ENCODE peak calls at places on chromosome 20, in nine cellular contexts. U is fibroblast of the aortic adventitia, F is HCT116, M is AG04450, H is cardiac fibroblast, E is RWPE2, I is mucosa of descending colon, B is foreskin fibroblast, G is endothelial cell of umbilical vein. P is an unnamed sample.

GRCh38 chr20:42373049-42373448 is 754.9 kb upstream of the CHD6 start:
- DNase-seq in U (no peak), F (no peak), M (no peak), H (no peak), E (no peak), I (no peak), B (no peak), G (no peak), P (no peak)

GRCh38 chr20:41245086-41245707 is 72.3 kb downstream of the ZHX3 start:
- DNase-seq in U (peak), F (no peak), M (no peak), H (peak), E (no peak), I (no peak), B (no peak), G (peak), P (peak)

GRCh38 chr20:53993310-53993709 is 77.1 kb downstream of the BCAS1 start:
- DNase-seq in U (no peak), F (no peak), M (no peak), H (no peak), E (no peak), I (no peak), B (no peak), G (no peak), P (no peak)

GRCh38 chr20:32400476-32400875 is 42.3 kb downstream of the ASXL1 start:
- DNase-seq in U (no peak), F (no peak), M (no peak), H (no peak), E (no peak), I (no peak), B (no peak), G (no peak), P (no peak)

GRCh38 chr20:21534453-21534852 is 20.6 kb upstream of the NKX2-2 start:
- DNase-seq in U (no peak), F (no peak), M (no peak), H (no peak), E (no peak), I (no peak), B (no peak), G (no peak), P (no peak)

GRCh38 chr20:51562334-51563140 is 20.0 kb upstream of the NFATC2 start:
- DNase-seq in U (peak), F (peak), M (peak), H (peak), E (no peak), I (peak), B (peak), G (peak), P (peak)

GRCh38 chr20:42063176-42063575 is 445.0 kb upstream of the CHD6 start:
- DNase-seq in U (no peak), F (no peak), M (no peak), H (no peak), E (no peak), I (no peak), B (no peak), G (no peak), P (no peak)

GRCh38 chr20:44516491-44516890 is 5.4 kb downstream of the SERINC3 start:
- DNase-seq in U (peak), F (no peak), M (no peak), H (no peak), E (no peak), I (no peak), B (no peak), G (no peak), P (no peak)

GRCh38 chr20:4195499-4195898 is 180.1 kb upstream of the RNF24 start:
- DNase-seq in U (peak), F (no peak), M (no peak), H (no peak), E (no peak), I (peak), B (peak), G (peak), P (peak)

GRCh38 chr20:3398681-3399252 is 8.7 kb downstream of the DNAAF9 start:
- DNase-seq in U (peak), F (no peak), M (peak), H (no peak), E (no peak), I (no peak), B (peak), G (no peak), P (no peak)

GRCh38 chr20:38307371-38308046 is 3.6 kb downstream of the BPI start:
- DNase-seq in U (peak), F (no peak), M (no peak), H (peak), E (no peak), I (no peak), B (peak), G (no peak), P (peak)

GRCh38 chr20:20195011-20195705 is 142.8 kb downstream of the CFAP61 start:
- DNase-seq in U (no peak), F (no peak), M (no peak), H (no peak), E (no peak), I (no peak), B (no peak), G (no peak), P (no peak)

GRCh38 chr20:5569021-5569420 is 181.2 kb upstream of the SHLD1 start:
- DNase-seq in U (peak), F (peak), M (no peak), H (peak), E (no peak), I (no peak), B (peak), G (peak), P (peak)

DNA sequence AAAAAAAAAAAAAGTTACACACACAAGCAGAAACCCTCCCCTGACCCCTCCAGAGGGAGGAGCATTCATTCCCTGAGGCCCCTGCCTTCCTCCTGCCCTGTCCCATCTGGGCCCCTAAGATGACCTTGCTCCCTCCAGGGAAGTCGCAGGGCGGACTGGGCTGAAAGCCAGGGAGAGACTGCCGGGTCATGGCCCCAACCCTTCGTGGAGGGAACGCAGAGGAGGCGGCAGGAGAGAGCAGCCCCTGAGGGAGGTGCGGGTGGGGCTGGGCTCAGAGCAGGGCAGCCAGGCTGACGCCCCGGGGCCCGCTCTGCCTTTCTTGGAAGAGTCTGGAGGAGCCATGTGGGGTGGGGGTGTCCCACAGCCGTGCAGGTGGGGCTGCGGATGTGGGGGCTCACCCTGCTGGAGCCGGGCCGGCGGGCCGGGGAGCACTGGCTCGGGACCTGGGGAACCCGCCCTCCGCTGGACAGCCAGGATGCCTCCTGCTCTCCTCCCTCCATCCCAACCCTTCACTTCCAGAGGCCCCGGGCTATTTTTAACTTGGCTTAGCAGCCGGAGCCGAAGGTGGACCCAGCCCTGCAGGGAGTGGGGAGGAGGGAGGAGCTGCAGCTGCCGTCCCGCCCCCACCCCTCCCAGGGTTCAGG is 15.0 kb upstream of the ABHD16B start:
- DNase-seq in U (peak), F (no peak), M (no peak), H (peak), E (peak), I (peak), B (no peak), G (no peak), P (no peak)
- H3K4me3 ChIP-seq in U (no peak), F (peak), M (peak), H (no peak), E (no peak), I (no peak), B (no peak), G (no peak), P (peak)

DNA sequence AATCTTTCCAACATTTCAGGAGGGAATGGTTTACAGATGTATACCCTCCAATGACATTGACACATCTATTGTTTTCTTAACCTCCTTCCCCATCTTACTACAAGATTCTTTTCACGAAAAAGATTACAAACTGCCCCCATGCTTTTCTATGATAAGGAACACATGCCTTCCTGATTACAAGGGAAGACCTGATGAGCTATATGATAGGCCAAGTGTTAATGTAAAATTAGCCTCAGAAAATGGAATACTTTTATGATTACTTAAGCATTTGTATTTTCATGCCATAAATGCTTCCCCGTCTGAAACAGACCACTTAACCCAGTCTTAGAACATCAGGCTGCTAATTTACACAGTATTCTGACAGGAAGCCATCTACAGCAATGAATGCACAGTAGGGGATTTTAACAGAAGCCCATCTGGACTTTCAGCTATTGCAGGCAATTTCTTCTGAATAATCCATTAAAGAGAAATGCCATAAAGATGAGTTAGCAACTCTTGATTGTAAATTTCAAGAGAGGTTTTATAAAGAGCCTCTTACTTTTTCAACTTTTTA is 274.9 kb downstream of the HAO1 start:
- DNase-seq in U (peak), F (no peak), M (no peak), H (no peak), E (no peak), I (no peak), B (no peak), G (peak), P (no peak)
- TF ChIP-seq CTCF in U (no peak), F (no peak), M (no peak), H (no peak), E (no peak), I (no peak), B (no peak), G (no peak), P (no peak)

GRCh38 chr20:50521221-50521642 is 11.0 kb downstream of the PTPN1 start:
- DNase-seq in U (peak), F (no peak), M (no peak), H (no peak), E (peak), I (no peak), B (no peak), G (no peak), P (no peak)

GRCh38 chr20:50519036-50519780 is 9.0 kb downstream of the PTPN1 start:
- DNase-seq in U (no peak), F (no peak), M (no peak), H (no peak), E (peak), I (no peak), B (no peak), G (no peak), P (no peak)

GRCh38 chr20:50521709-50522674 is 11.8 kb downstream of the PTPN1 start:
- DNase-seq in U (no peak), F (no peak), M (no peak), H (no peak), E (peak), I (no peak), B (no peak), G (no peak), P (no peak)

GRCh38 chr20:50518270-50518721 is 8.1 kb downstream of the PTPN1 start:
- DNase-seq in U (peak), F (no peak), M (no peak), H (peak), E (no peak), I (no peak), B (no peak), G (no peak), P (peak)

GRCh38 chr20:50520222-50520877 is 10.2 kb downstream of the PTPN1 start:
- DNase-seq in U (no peak), F (no peak), M (no peak), H (no peak), E (peak), I (no peak), B (no peak), G (no peak), P (no peak)
- H3K4me3 ChIP-seq in U (no peak), F (no peak), M (no peak), H (no peak), E (no peak), I (no peak), B (no peak), G (no peak), P (no peak)

GRCh38 chr20:59082981-59083380 is 40.4 kb upstream of the PRELID3B start:
- DNase-seq in U (peak), F (no peak), M (no peak), H (no peak), E (peak), I (no peak), B (peak), G (no peak), P (peak)
- TF ChIP-seq CTCF in U (no peak), F (no peak), M (no peak), H (no peak), E (no peak), I (no peak), B (no peak), G (no peak), P (no peak)

DNA sequence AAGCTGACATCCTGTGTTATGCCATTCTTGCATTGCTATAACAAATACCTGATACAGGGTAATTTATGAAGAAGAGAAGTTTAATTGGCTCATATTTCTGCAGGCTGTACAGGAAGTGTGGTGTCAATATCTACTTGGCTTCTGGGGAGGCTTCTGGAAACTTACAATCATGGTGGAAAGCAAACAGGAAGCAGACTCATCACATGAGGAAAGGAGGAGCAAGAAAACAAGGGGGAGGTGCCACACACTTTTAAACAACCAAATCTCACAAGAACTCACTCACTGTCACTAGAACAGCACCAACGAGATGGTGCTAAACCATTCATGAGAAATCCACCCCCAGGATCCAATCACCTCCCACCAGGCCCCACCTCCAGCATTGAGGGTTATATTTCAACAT is 143.1 kb upstream of the GGTLC1 start:
- DNase-seq in U (no peak), F (no peak), M (no peak), H (no peak), E (no peak), I (no peak), B (no peak), G (peak), P (peak)
- H3K4me3 ChIP-seq in U (no peak), F (no peak), M (no peak), H (no peak), E (no peak), I (no peak), B (no peak), G (no peak), P (no peak)

DNA sequence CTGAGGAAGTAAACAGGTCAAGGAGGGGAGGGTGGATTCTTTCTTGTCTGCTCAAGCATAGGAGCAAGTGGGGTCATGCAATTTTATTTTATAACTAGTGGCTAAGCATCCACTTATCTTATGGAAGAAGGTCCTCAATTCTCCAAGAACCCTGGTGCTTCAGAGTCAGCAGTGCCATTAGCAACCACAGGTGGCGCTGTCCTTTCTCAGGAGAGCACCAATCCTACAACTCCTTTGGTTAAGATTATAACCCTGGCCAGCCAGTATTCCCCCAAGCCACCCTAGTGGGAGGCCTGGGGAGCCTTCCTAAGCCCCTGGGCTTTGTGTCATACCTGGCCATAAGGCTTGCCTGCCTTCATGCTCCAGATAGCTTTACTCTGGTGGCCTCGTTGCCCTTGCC is 60.7 kb downstream of the PCSK2 start:
- DNase-seq in U (no peak), F (no peak), M (no peak), H (no peak), E (no peak), I (no peak), B (no peak), G (no peak), P (no peak)
- TF ChIP-seq CTCF in U (no peak), F (no peak), M (no peak), H (peak), E (no peak), I (no peak), B (peak), G (no peak), P (peak)

GRCh38 chr20:36472656-36473071 is 68.7 kb upstream of the MYL9 start:
- DNase-seq in U (no peak), F (peak), M (no peak), H (no peak), E (peak), I (peak), B (no peak), G (no peak), P (no peak)
- H3K4me3 ChIP-seq in U (peak), F (peak), M (peak), H (no peak), E (peak), I (no peak), B (peak), G (no peak), P (no peak)

GRCh38 chr20:12566596-12566995 is 442.2 kb upstream of the SPTLC3 start:
- DNase-seq in U (no peak), F (no peak), M (no peak), H (no peak), E (no peak), I (no peak), B (no peak), G (no peak), P (no peak)

GRCh38 chr20:12575352-12576095 is 433.2 kb upstream of the SPTLC3 start:
- DNase-seq in U (no peak), F (no peak), M (no peak), H (peak), E (no peak), I (peak), B (no peak), G (no peak), P (no peak)

GRCh38 chr20:12564982-12565381 is 443.8 kb upstream of the SPTLC3 start:
- DNase-seq in U (no peak), F (no peak), M (no peak), H (no peak), E (no peak), I (no peak), B (no peak), G (no peak), P (no peak)

GRCh38 chr20:12573428-12573827 is 435.3 kb upstream of the SPTLC3 start:
- DNase-seq in U (no peak), F (no peak), M (no peak), H (no peak), E (no peak), I (no peak), B (no peak), G (no peak), P (no peak)

GRCh38 chr20:12570371-12570770 is 438.4 kb upstream of the SPTLC3 start:
- DNase-seq in U (no peak), F (no peak), M (no peak), H (no peak), E (no peak), I (peak), B (no peak), G (no peak), P (no peak)
- TF ChIP-seq CTCF in U (no peak), F (peak), M (no peak), H (no peak), E (peak), I (peak), B (no peak), G (no peak), P (no peak)

GRCh38 chr20:62222266-62222850 is 2.3 kb upstream of the HRH3 start:
- DNase-seq in U (no peak), F (no peak), M (no peak), H (no peak), E (no peak), I (no peak), B (no peak), G (no peak), P (no peak)

GRCh38 chr20:62219101-62219991 is 732 bp downstream of the HRH3 start:
- DNase-seq in U (no peak), F (no peak), M (no peak), H (no peak), E (no peak), I (no peak), B (no peak), G (no peak), P (no peak)

GRCh38 chr20:62217913-62218773 is 1.9 kb downstream of the HRH3 start:
- DNase-seq in U (no peak), F (no peak), M (no peak), H (no peak), E (no peak), I (no peak), B (no peak), G (no peak), P (no peak)

GRCh38 chr20:62220666-62221568 is 839 bp upstream of the HRH3 start:
- DNase-seq in U (no peak), F (no peak), M (no peak), H (no peak), E (no peak), I (no peak), B (no peak), G (no peak), P (no peak)

GRCh38 chr20:62219992-62220665 is at the start of gene HRH3:
- DNase-seq in U (no peak), F (no peak), M (no peak), H (peak), E (no peak), I (peak), B (no peak), G (no peak), P (peak)
- H3K4me3 ChIP-seq in U (peak), F (no peak), M (peak), H (peak), E (peak), I (no peak), B (no peak), G (no peak), P (no peak)

GRCh38 chr20:49642808-49643207 is 70.9 kb downstream of the B4GALT5 start:
- DNase-seq in U (no peak), F (no peak), M (no peak), H (no peak), E (no peak), I (no peak), B (no peak), G (no peak), P (no peak)
- TF ChIP-seq CTCF in U (no peak), F (no peak), M (no peak), H (no peak), E (no peak), I (no peak), B (no peak), G (no peak), P (no peak)